ENCODE peak calls at places on chromosomes 12 and 14, in five cellular contexts. One of them, this sample, is unnamed.
A peak's percentile ranks its signal among the peaks of the same experiment; 100 is the strongest.

GRCh38 chr14:88026890-88027289 is 22.0 kb downstream of the GPR65 start:
- DNase-seq in NB4: no peak
- DNase-seq in GM23338: no peak
- DNase-seq in transverse colon: no peak
- DNase-seq in pancreas: no peak
- DNase-seq in this sample: no peak

GRCh38 chr14:48563465-48563864 is 888.1 kb upstream of the MDGA2 start:
- DNase-seq in pancreas: no peak
- DNase-seq in transverse colon: no peak
- DNase-seq in NB4: no peak
- DNase-seq in GM23338: no peak
- DNase-seq in this sample: no peak

GRCh38 chr14:21987937-21988336 is 314.3 kb upstream of the OR4E1 start:
- DNase-seq in transverse colon: no peak
- DNase-seq in NB4: peak; percentile 50
- DNase-seq in pancreas: no peak
- DNase-seq in GM23338: peak; percentile 92
- DNase-seq in this sample: peak; percentile 3

GRCh38 chr12:30440826-30441602 is 254.7 kb downstream of the IPO8 start:
- DNase-seq in NB4: peak; percentile 34
- DNase-seq in pancreas: no peak
- DNase-seq in transverse colon: no peak
- DNase-seq in GM23338: peak; percentile 79
- DNase-seq in this sample: peak; percentile 13

GRCh38 chr12:47892819-47893218 is 12.0 kb downstream of the VDR start:
- DNase-seq in pancreas: no peak
- DNase-seq in NB4: no peak
- DNase-seq in GM23338: no peak
- DNase-seq in transverse colon: no peak
- DNase-seq in this sample: peak; percentile 83

GRCh38 chr12:109275173-109275572 is 33.9 kb downstream of the FOXN4 start:
- DNase-seq in GM23338: no peak
- DNase-seq in NB4: no peak
- DNase-seq in pancreas: no peak
- DNase-seq in transverse colon: no peak
- DNase-seq in this sample: no peak

GRCh38 chr12:56040151-56040550 is 1.6 kb upstream of the RPS26 start:
- DNase-seq in GM23338: no peak
- DNase-seq in transverse colon: no peak
- DNase-seq in NB4: no peak
- DNase-seq in pancreas: no peak
- DNase-seq in this sample: no peak

GRCh38 chr14:61355892-61356325 is 34.5 kb downstream of the PRKCH start:
- DNase-seq in transverse colon: no peak
- DNase-seq in pancreas: no peak
- DNase-seq in NB4: peak; percentile 6
- DNase-seq in GM23338: peak; percentile 81
- DNase-seq in this sample: peak; percentile 17

GRCh38 chr14:56953884-56954283 is 143.6 kb upstream of the OTX2 start:
- DNase-seq in NB4: no peak
- DNase-seq in transverse colon: no peak
- DNase-seq in GM23338: peak; percentile 35
- DNase-seq in pancreas: no peak
- DNase-seq in this sample: no peak

GRCh38 chr12:19575307-19576243 is 136.3 kb downstream of the AEBP2 start:
- DNase-seq in NB4: no peak
- DNase-seq in GM23338: no peak
- DNase-seq in pancreas: no peak
- DNase-seq in transverse colon: no peak
- DNase-seq in this sample: peak; percentile 67

GRCh38 chr12:104049278-104050257 is at the start of gene GLT8D2:
- DNase-seq in GM23338: peak; percentile 81
- DNase-seq in NB4: peak; percentile 24
- DNase-seq in transverse colon: peak; percentile 25
- DNase-seq in pancreas: peak; percentile 69
- DNase-seq in this sample: peak; percentile 85

GRCh38 chr12:18246057-18246456 is 15.3 kb upstream of the PIK3C2G start:
- DNase-seq in NB4: no peak
- DNase-seq in pancreas: no peak
- DNase-seq in GM23338: peak; percentile 45
- DNase-seq in transverse colon: no peak
- DNase-seq in this sample: no peak

GRCh38 chr14:24422261-24422660 is 7.2 kb downstream of the CBLN3 start:
- DNase-seq in NB4: peak; percentile 52
- DNase-seq in GM23338: no peak
- DNase-seq in pancreas: no peak
- DNase-seq in transverse colon: no peak
- DNase-seq in this sample: no peak

GRCh38 chr12:38998887-38999482 is 93.6 kb upstream of the CPNE8 start:
- DNase-seq in transverse colon: no peak
- DNase-seq in GM23338: no peak
- DNase-seq in pancreas: no peak
- DNase-seq in NB4: no peak
- DNase-seq in this sample: no peak

GRCh38 chr12:130401703-130402102 is 64.0 kb downstream of the PIWIL1 start:
- DNase-seq in NB4: peak; percentile 39
- DNase-seq in GM23338: peak; percentile 21
- DNase-seq in pancreas: no peak
- DNase-seq in transverse colon: no peak
- DNase-seq in this sample: no peak

GRCh38 chr12:4118017-4118510 is 155.5 kb upstream of the CCND2 start:
- DNase-seq in pancreas: no peak
- DNase-seq in GM23338: no peak
- DNase-seq in transverse colon: peak; percentile 80
- DNase-seq in NB4: peak; percentile 29
- DNase-seq in this sample: peak; percentile 37

GRCh38 chr12:119988440-119988787 is 622 bp upstream of the BICDL1 start:
- DNase-seq in pancreas: no peak
- DNase-seq in NB4: no peak
- DNase-seq in GM23338: no peak
- DNase-seq in transverse colon: no peak
- DNase-seq in this sample: peak; percentile 39

GRCh38 chr14:64943981-64944520 is 1.5 kb upstream of the GPX2 start:
- DNase-seq in transverse colon: no peak
- DNase-seq in pancreas: peak; percentile 15
- DNase-seq in GM23338: no peak
- DNase-seq in NB4: no peak
- DNase-seq in this sample: no peak

GRCh38 chr12:111792155-111792876 is 25.6 kb downstream of the ALDH2 start:
- DNase-seq in pancreas: no peak
- DNase-seq in GM23338: no peak
- DNase-seq in NB4: no peak
- DNase-seq in transverse colon: peak; percentile 69
- DNase-seq in this sample: no peak

GRCh38 chr12:56206373-56207166 is 15.2 kb downstream of the RNF41 start:
- DNase-seq in GM23338: peak; percentile 90
- DNase-seq in transverse colon: peak; percentile 65
- DNase-seq in pancreas: no peak
- DNase-seq in NB4: peak; percentile 69
- DNase-seq in this sample: peak; percentile 52

GRCh38 chr12:31923063-31923412 is 36.2 kb upstream of the RESF1 start:
- DNase-seq in GM23338: peak; percentile 27
- DNase-seq in pancreas: no peak
- DNase-seq in NB4: no peak
- DNase-seq in transverse colon: no peak
- DNase-seq in this sample: no peak

GRCh38 chr12:128121424-128121823 is 145.5 kb upstream of the TMEM132C start:
- DNase-seq in transverse colon: no peak
- DNase-seq in pancreas: no peak
- DNase-seq in GM23338: no peak
- DNase-seq in NB4: no peak
- DNase-seq in this sample: no peak

GRCh38 chr14:59570122-59570521 is 6.5 kb downstream of the CCDC175 start:
- DNase-seq in NB4: peak; percentile 33
- DNase-seq in GM23338: no peak
- DNase-seq in pancreas: no peak
- DNase-seq in transverse colon: no peak
- DNase-seq in this sample: no peak

GRCh38 chr14:75554482-75554881 is 23.9 kb upstream of the FLVCR2 start:
- DNase-seq in transverse colon: no peak
- DNase-seq in pancreas: no peak
- DNase-seq in NB4: no peak
- DNase-seq in GM23338: no peak
- DNase-seq in this sample: peak; percentile 11

GRCh38 chr14:55146425-55146824 is 17.4 kb downstream of the LGALS3 start:
- DNase-seq in GM23338: no peak
- DNase-seq in transverse colon: no peak
- DNase-seq in NB4: no peak
- DNase-seq in pancreas: no peak
- DNase-seq in this sample: no peak

GRCh38 chr14:29712586-29712985 is 215.1 kb downstream of the PRKD1 start:
- DNase-seq in pancreas: no peak
- DNase-seq in GM23338: no peak
- DNase-seq in NB4: no peak
- DNase-seq in transverse colon: no peak
- DNase-seq in this sample: no peak

GRCh38 chr12:80709811-80710726 is 2.6 kb downstream of the MYF6 start:
- DNase-seq in pancreas: no peak
- DNase-seq in NB4: peak; percentile 25
- DNase-seq in GM23338: peak; percentile 87
- DNase-seq in transverse colon: no peak
- DNase-seq in this sample: no peak

GRCh38 chr12:57853864-57854556 is 7.5 kb upstream of the CTDSP2 start:
- DNase-seq in GM23338: no peak
- DNase-seq in transverse colon: no peak
- DNase-seq in NB4: no peak
- DNase-seq in pancreas: no peak
- DNase-seq in this sample: no peak

GRCh38 chr12:55700255-55701018 is 7.3 kb downstream of the ITGA7 start:
- DNase-seq in NB4: peak; percentile 76
- DNase-seq in GM23338: no peak
- DNase-seq in transverse colon: peak; percentile 3
- DNase-seq in pancreas: peak; percentile 50
- DNase-seq in this sample: peak; percentile 30

GRCh38 chr12:56723889-56724659 is 1.0 kb downstream of the NACA start:
- DNase-seq in GM23338: peak; percentile 18
- DNase-seq in pancreas: no peak
- DNase-seq in transverse colon: peak; percentile 59
- DNase-seq in NB4: peak; percentile 55
- DNase-seq in this sample: peak; percentile 87

GRCh38 chr12:13982010-13982409 is 608 bp upstream of the GRIN2B start:
- DNase-seq in NB4: no peak
- DNase-seq in transverse colon: peak; percentile 15
- DNase-seq in GM23338: peak; percentile 88
- DNase-seq in pancreas: peak; percentile 54
- DNase-seq in this sample: no peak

GRCh38 chr12:90683871-90684270 is 271.1 kb downstream of the CCER1 start:
- DNase-seq in transverse colon: no peak
- DNase-seq in GM23338: no peak
- DNase-seq in pancreas: no peak
- DNase-seq in NB4: peak; percentile 57
- DNase-seq in this sample: no peak
- H3K4me3 ChIP-seq in transverse colon: no peak overlapping the region
- H3K4me3 ChIP-seq in GM23338: no peak overlapping the region
- H3K4me3 ChIP-seq in pancreas: no peak overlapping the region
- H3K4me3 ChIP-seq in NB4: no peak overlapping the region
- H3K4me3 ChIP-seq in this sample: no peak overlapping the region

DNA sequence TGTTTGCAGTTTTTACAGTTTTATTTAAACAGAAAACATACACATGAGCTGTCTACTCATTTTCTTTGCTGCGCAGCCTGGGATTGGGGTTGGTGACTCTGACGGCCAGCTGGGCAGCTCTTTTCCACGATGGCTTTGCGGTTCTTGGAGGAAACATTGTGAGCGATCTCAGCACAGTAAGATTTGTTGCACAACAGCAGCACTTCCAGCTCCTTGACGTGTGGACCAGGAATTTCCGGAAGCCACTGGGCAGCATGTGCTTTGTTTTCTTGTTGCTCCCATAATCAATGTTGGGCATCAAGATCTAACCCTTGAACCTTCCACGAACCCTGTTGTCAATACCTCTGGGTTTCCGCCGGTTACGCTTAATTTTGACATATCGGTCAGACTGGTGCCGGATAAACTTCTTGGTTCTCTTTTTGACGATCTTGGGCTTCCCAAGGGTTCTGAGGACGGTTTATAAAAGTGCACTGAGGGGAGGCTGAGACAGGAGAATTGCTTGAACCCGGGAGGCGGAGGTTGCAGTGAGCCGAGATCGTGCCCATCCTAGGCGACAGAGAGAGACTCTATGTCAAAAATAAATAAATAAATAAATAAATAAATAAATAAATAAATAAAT is 21.8 kb downstream of the FKBP11 start:
- DNase-seq in GM23338: no peak
- DNase-seq in NB4: no peak
- DNase-seq in transverse colon: no peak
- DNase-seq in pancreas: no peak
- DNase-seq in this sample: peak; percentile 29
- TF ChIP-seq CTCF in GM23338: no peak
- TF ChIP-seq CTCF in NB4: no peak
- TF ChIP-seq CTCF in transverse colon: no peak
- TF ChIP-seq CTCF in pancreas: no peak
- TF ChIP-seq CTCF in this sample: no peak

GRCh38 chr14:68520637-68521556 is 272.0 kb downstream of the ZFP36L1 start:
- DNase-seq in transverse colon: peak; percentile 62
- DNase-seq in pancreas: no peak
- DNase-seq in GM23338: peak; percentile 64
- DNase-seq in NB4: no peak
- DNase-seq in this sample: no peak
- H3K4me3 ChIP-seq in transverse colon: no peak overlapping the region
- H3K4me3 ChIP-seq in pancreas: no peak overlapping the region
- H3K4me3 ChIP-seq in GM23338: no peak overlapping the region
- H3K4me3 ChIP-seq in NB4: no peak overlapping the region
- H3K4me3 ChIP-seq in this sample: no peak overlapping the region

GRCh38 chr12:71551529-71551928 is 111.9 kb downstream of the LGR5 start:
- DNase-seq in GM23338: peak; percentile 26
- DNase-seq in pancreas: no peak
- DNase-seq in NB4: peak; percentile 42
- DNase-seq in transverse colon: no peak
- DNase-seq in this sample: peak; percentile 45
- TF ChIP-seq CTCF in GM23338: peak; percentile 57
- TF ChIP-seq CTCF in pancreas: no peak
- TF ChIP-seq CTCF in NB4: peak; percentile 50
- TF ChIP-seq CTCF in transverse colon: no peak
- TF ChIP-seq CTCF in this sample: peak; percentile 63

GRCh38 chr12:106138279-106138645 is 492 bp downstream of the NUAK1 start:
- DNase-seq in pancreas: peak; percentile 60
- DNase-seq in NB4: peak; percentile 20
- DNase-seq in GM23338: no peak
- DNase-seq in transverse colon: no peak
- DNase-seq in this sample: no peak

GRCh38 chr12:106136263-106136662 is 2.5 kb downstream of the NUAK1 start:
- DNase-seq in GM23338: peak; percentile 97
- DNase-seq in pancreas: peak; percentile 98
- DNase-seq in transverse colon: peak; percentile 86
- DNase-seq in NB4: peak; percentile 83
- DNase-seq in this sample: peak; percentile 92

GRCh38 chr12:106135781-106136180 is 3.0 kb downstream of the NUAK1 start:
- DNase-seq in GM23338: no peak
- DNase-seq in transverse colon: no peak
- DNase-seq in pancreas: no peak
- DNase-seq in NB4: no peak
- DNase-seq in this sample: peak; percentile 70

GRCh38 chr12:106138646-106139421 is at the start of gene NUAK1:
- DNase-seq in transverse colon: peak; percentile 45
- DNase-seq in pancreas: peak; percentile 85
- DNase-seq in NB4: peak; percentile 51
- DNase-seq in GM23338: peak; percentile 78
- DNase-seq in this sample: peak; percentile 82

GRCh38 chr12:106137456-106138278 is 1.1 kb downstream of the NUAK1 start:
- DNase-seq in GM23338: no peak
- DNase-seq in NB4: no peak
- DNase-seq in transverse colon: no peak
- DNase-seq in pancreas: no peak
- DNase-seq in this sample: peak; percentile 20
- H3K4me3 ChIP-seq in GM23338: peak overlapping the region; percentile 82
- H3K4me3 ChIP-seq in NB4: no peak overlapping the region
- H3K4me3 ChIP-seq in transverse colon: peak overlapping the region; percentile 69
- H3K4me3 ChIP-seq in pancreas: peak overlapping the region; percentile 67
- H3K4me3 ChIP-seq in this sample: peak overlapping the region; percentile 92

This sample was measured in AG10803.